ENCODE peak calls at places on chromosomes 5 and 9, in four cellular contexts. D is HTR-8/SVneo, R is KBM-7, Q is activated T-helper 1 cell treated with Interleukin-2 at 50 U/mL for 16 hours. A is an unnamed sample.

GRCh38 chr5:16980983-16981382 is 44.9 kb upstream of the MYO10 start:
- DNase-seq in D (peak; percentile 53), R (no peak), Q (no peak), A (no peak)

GRCh38 chr5:88675159-88675757 is 207.7 kb downstream of the MEF2C start:
- DNase-seq in D (no peak), R (no peak), Q (no peak), A (no peak)

GRCh38 chr5:131947445-131947844 is 2.0 kb upstream of the MEIKIN start:
- DNase-seq in D (no peak), R (no peak), Q (no peak), A (no peak)

GRCh38 chr9:123003467-123003866 is 30.0 kb upstream of the GPR21 start:
- DNase-seq in D (no peak), R (no peak), Q (no peak), A (peak; percentile 45)

GRCh38 chr9:98009926-98010325 is 26.8 kb downstream of the ANP32B start:
- DNase-seq in D (no peak), R (peak; percentile 49), Q (no peak), A (no peak)

GRCh38 chr9:97808415-97808814 is 44.6 kb upstream of the FOXE1 start:
- DNase-seq in D (no peak), R (no peak), Q (no peak), A (no peak)

GRCh38 chr9:134469041-134469875 is 143.0 kb downstream of the RXRA start:
- DNase-seq in D (no peak), R (no peak), Q (no peak), A (no peak)

GRCh38 chr5:121503111-121503840 is 348.4 kb upstream of the FTMT start:
- DNase-seq in D (no peak), R (no peak), Q (no peak), A (peak; percentile 1)

GRCh38 chr5:148909766-148910165 is 83.4 kb downstream of the ADRB2 start:
- DNase-seq in D (no peak), R (no peak), Q (no peak), A (no peak)

GRCh38 chr5:74973694-74974093 is 78.7 kb downstream of the GCNT4 start:
- DNase-seq in D (no peak), R (no peak), Q (no peak), A (no peak)

GRCh38 chr9:71254592-71255277 is 133.3 kb upstream of the TRPM3 start:
- DNase-seq in D (no peak), R (no peak), Q (no peak), A (peak; percentile 4)

GRCh38 chr5:154087260-154087659 is 48.5 kb downstream of the MFAP3 start:
- DNase-seq in D (no peak), R (no peak), Q (no peak), A (peak; percentile 62)

GRCh38 chr9:22124263-22125011 is 115.3 kb upstream of the CDKN2B start:
- DNase-seq in D (peak; percentile 36), R (no peak), Q (no peak), A (peak; percentile 47)

GRCh38 chr9:73081979-73082657 is 69.5 kb upstream of the ANXA1 start:
- DNase-seq in D (peak; percentile 11), R (peak; percentile 67), Q (no peak), A (peak; percentile 73)

GRCh38 chr9:34636791-34637355 is 714 bp downstream of the SIGMAR1 start:
- DNase-seq in D (no peak), R (no peak), Q (no peak), A (peak; percentile 30)

A was measured in myocyte.